ENCODE peak calls at places on chromosome 17, in four cellular contexts. One of them, this sample, is unnamed. For H3K36me3, the result is how much of the 10 kb centered on the place peaks cover.

GRCh38 chr17:19647697-19648474 is 665 bp upstream of the ALDH3A2 start:
- DNase-seq in cardiac muscle cell: peak
- DNase-seq in BE2C: peak
- DNase-seq in endothelial cell of umbilical vein: peak
- DNase-seq in this sample: peak

GRCh38 chr17:43464046-43464445 is 19.7 kb upstream of the DHX8 start:
- DNase-seq in cardiac muscle cell: no peak
- DNase-seq in BE2C: no peak
- DNase-seq in endothelial cell of umbilical vein: no peak
- DNase-seq in this sample: no peak

GRCh38 chr17:43574348-43574747 is 28.2 kb upstream of the ETV4 start:
- DNase-seq in cardiac muscle cell: no peak
- DNase-seq in BE2C: no peak
- DNase-seq in endothelial cell of umbilical vein: no peak
- DNase-seq in this sample: no peak

GRCh38 chr17:78573955-78574354 is 3.2 kb downstream of the DNAH17 start:
- DNase-seq in cardiac muscle cell: no peak
- DNase-seq in BE2C: peak
- DNase-seq in endothelial cell of umbilical vein: no peak
- DNase-seq in this sample: no peak

GRCh38 chr17:73293031-73293430 is 18.8 kb downstream of the CDC42EP4 start:
- DNase-seq in cardiac muscle cell: no peak
- DNase-seq in BE2C: no peak
- DNase-seq in endothelial cell of umbilical vein: no peak
- DNase-seq in this sample: no peak

GRCh38 chr17:36921131-36921851 is 16.0 kb upstream of the LHX1 start:
- DNase-seq in cardiac muscle cell: peak
- DNase-seq in BE2C: no peak
- DNase-seq in endothelial cell of umbilical vein: no peak
- DNase-seq in this sample: peak

GRCh38 chr17:48432820-48433775 is 3.1 kb upstream of the SKAP1 start:
- DNase-seq in cardiac muscle cell: no peak
- DNase-seq in BE2C: no peak
- DNase-seq in endothelial cell of umbilical vein: no peak
- DNase-seq in this sample: no peak

GRCh38 chr17:9200699-9201359 is 179.5 kb downstream of the NTN1 start:
- DNase-seq in cardiac muscle cell: no peak
- DNase-seq in BE2C: no peak
- DNase-seq in endothelial cell of umbilical vein: no peak
- DNase-seq in this sample: no peak

GRCh38 chr17:10518271-10519037 is at the start of gene MYH1:
- DNase-seq in cardiac muscle cell: no peak
- DNase-seq in BE2C: no peak
- DNase-seq in endothelial cell of umbilical vein: no peak
- DNase-seq in this sample: no peak

GRCh38 chr17:32283745-32284207 is 18.1 kb downstream of the RHBDL3 start:
- DNase-seq in cardiac muscle cell: no peak
- DNase-seq in BE2C: no peak
- DNase-seq in endothelial cell of umbilical vein: no peak
- DNase-seq in this sample: no peak

GRCh38 chr17:66678827-66679226 is 156.1 kb upstream of the CACNG5 start:
- DNase-seq in cardiac muscle cell: no peak
- DNase-seq in BE2C: no peak
- DNase-seq in endothelial cell of umbilical vein: no peak
- DNase-seq in this sample: no peak

GRCh38 chr17:27609606-27610303 is 21.2 kb upstream of the LGALS9 start:
- DNase-seq in cardiac muscle cell: no peak
- DNase-seq in BE2C: peak
- DNase-seq in endothelial cell of umbilical vein: peak
- DNase-seq in this sample: peak

GRCh38 chr17:35496470-35497290 is 40.8 kb downstream of the SLFN12L start:
- DNase-seq in cardiac muscle cell: no peak
- DNase-seq in BE2C: no peak
- DNase-seq in endothelial cell of umbilical vein: no peak
- DNase-seq in this sample: no peak

GRCh38 chr17:1515640-1516402 is 591 bp downstream of the INPP5K start:
- DNase-seq in cardiac muscle cell: peak
- DNase-seq in BE2C: peak
- DNase-seq in endothelial cell of umbilical vein: peak
- DNase-seq in this sample: peak

GRCh38 chr17:61366715-61367413 is 32.8 kb upstream of the TBX2 start:
- DNase-seq in cardiac muscle cell: peak
- DNase-seq in BE2C: peak
- DNase-seq in endothelial cell of umbilical vein: no peak
- DNase-seq in this sample: no peak

GRCh38 chr17:74104921-74105320 is 98.6 kb upstream of the RPL38 start:
- DNase-seq in cardiac muscle cell: no peak
- DNase-seq in BE2C: no peak
- DNase-seq in endothelial cell of umbilical vein: no peak
- DNase-seq in this sample: no peak

GRCh38 chr17:72715906-72716572 is 376.4 kb downstream of the SLC39A11 start:
- DNase-seq in cardiac muscle cell: no peak
- DNase-seq in BE2C: no peak
- DNase-seq in endothelial cell of umbilical vein: no peak
- DNase-seq in this sample: no peak

GRCh38 chr17:60524463-60525346 is 1.3 kb downstream of the APPBP2 start:
- DNase-seq in cardiac muscle cell: peak
- DNase-seq in BE2C: no peak
- DNase-seq in endothelial cell of umbilical vein: peak
- DNase-seq in this sample: peak

GRCh38 chr17:67245073-67245693 is at the start of gene HELZ:
- DNase-seq in cardiac muscle cell: peak
- DNase-seq in BE2C: peak
- DNase-seq in endothelial cell of umbilical vein: peak
- DNase-seq in this sample: peak

GRCh38 chr17:17913695-17914332 is 58.4 kb downstream of the TOM1L2 start:
- DNase-seq in cardiac muscle cell: no peak
- DNase-seq in BE2C: peak
- DNase-seq in endothelial cell of umbilical vein: peak
- DNase-seq in this sample: peak

GRCh38 chr17:69058165-69058564 is 2.6 kb downstream of the ABCA9 start:
- DNase-seq in cardiac muscle cell: no peak
- DNase-seq in BE2C: no peak
- DNase-seq in endothelial cell of umbilical vein: no peak
- DNase-seq in this sample: no peak

GRCh38 chr17:72383053-72383847 is 262.4 kb downstream of the SOX9 start:
- DNase-seq in cardiac muscle cell: peak
- DNase-seq in BE2C: no peak
- DNase-seq in endothelial cell of umbilical vein: no peak
- DNase-seq in this sample: no peak

GRCh38 chr17:43645765-43646481 is 15.8 kb downstream of the MEOX1 start:
- DNase-seq in cardiac muscle cell: no peak
- DNase-seq in BE2C: peak
- DNase-seq in endothelial cell of umbilical vein: peak
- DNase-seq in this sample: no peak

GRCh38 chr17:39867891-39868553 is at the start of gene ZPBP2:
- DNase-seq in cardiac muscle cell: no peak
- DNase-seq in BE2C: no peak
- DNase-seq in endothelial cell of umbilical vein: no peak
- DNase-seq in this sample: no peak

GRCh38 chr17:28711723-28712036 is at the start of gene PROCA1:
- DNase-seq in cardiac muscle cell: no peak
- DNase-seq in BE2C: no peak
- DNase-seq in endothelial cell of umbilical vein: no peak
- DNase-seq in this sample: peak

GRCh38 chr17:47695664-47696376 is 1.9 kb downstream of the TBKBP1 start:
- DNase-seq in cardiac muscle cell: peak
- DNase-seq in BE2C: no peak
- DNase-seq in endothelial cell of umbilical vein: no peak
- DNase-seq in this sample: peak

GRCh38 chr17:63171428-63172205 is 205.6 kb downstream of the TANC2 start:
- DNase-seq in cardiac muscle cell: no peak
- DNase-seq in BE2C: no peak
- DNase-seq in endothelial cell of umbilical vein: peak
- DNase-seq in this sample: no peak

GRCh38 chr17:77510133-77510796 is 369.5 kb downstream of the SEC14L1 start:
- DNase-seq in cardiac muscle cell: no peak
- DNase-seq in BE2C: no peak
- DNase-seq in endothelial cell of umbilical vein: no peak
- DNase-seq in this sample: no peak

GRCh38 chr17:63916566-63917185 is 2.0 kb downstream of the GH1 start:
- DNase-seq in cardiac muscle cell: no peak
- DNase-seq in BE2C: no peak
- DNase-seq in endothelial cell of umbilical vein: no peak
- DNase-seq in this sample: no peak

GRCh38 chr17:58577696-58578095 is 63.3 kb upstream of the MTMR4 start:
- DNase-seq in cardiac muscle cell: peak
- DNase-seq in BE2C: peak
- DNase-seq in endothelial cell of umbilical vein: peak
- DNase-seq in this sample: peak

DNA sequence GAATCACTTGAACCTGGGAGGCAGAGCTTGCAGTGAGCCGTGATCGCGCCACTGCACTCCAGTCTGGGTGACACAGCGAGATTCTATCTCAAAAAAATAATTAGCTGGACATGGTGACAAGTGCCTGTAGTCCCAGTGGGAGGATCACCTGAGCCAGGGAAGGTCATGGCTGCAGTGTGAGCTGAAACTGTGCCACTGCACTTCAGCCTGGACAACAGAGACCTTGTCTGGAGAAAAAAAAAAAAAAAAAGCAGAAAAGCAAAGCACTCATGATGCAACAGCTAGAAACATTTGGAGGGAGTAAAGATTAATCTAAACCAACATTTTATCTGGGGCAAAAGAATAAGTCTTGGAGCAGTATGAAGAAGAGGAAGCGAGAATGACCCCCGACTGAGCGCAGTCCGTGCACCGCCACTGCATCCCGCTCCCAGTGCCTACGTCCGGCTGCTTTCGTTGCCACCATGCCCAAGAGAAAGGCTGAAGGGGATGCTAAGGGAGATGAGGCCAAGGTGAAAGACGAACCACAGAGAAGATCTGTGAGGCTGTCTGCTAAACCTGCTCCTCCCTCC is 8.3 kb downstream of the PRPSAP1 start:
- DNase-seq in cardiac muscle cell: no peak
- DNase-seq in BE2C: no peak
- DNase-seq in endothelial cell of umbilical vein: no peak
- DNase-seq in this sample: no peak
- H3K36me3 ChIP-seq in cardiac muscle cell: under half
- H3K36me3 ChIP-seq in BE2C: under half
- H3K36me3 ChIP-seq in endothelial cell of umbilical vein: under half
- H3K36me3 ChIP-seq in this sample: half or more

GRCh38 chr17:14712471-14713075 is 411.7 kb downstream of the HS3ST3B1 start:
- DNase-seq in cardiac muscle cell: no peak
- DNase-seq in BE2C: no peak
- DNase-seq in endothelial cell of umbilical vein: no peak
- DNase-seq in this sample: no peak

GRCh38 chr17:14715531-14715930 is 414.6 kb downstream of the HS3ST3B1 start:
- DNase-seq in cardiac muscle cell: no peak
- DNase-seq in BE2C: no peak
- DNase-seq in endothelial cell of umbilical vein: no peak
- DNase-seq in this sample: no peak

GRCh38 chr17:14719942-14720341 is 419.1 kb downstream of the HS3ST3B1 start:
- DNase-seq in cardiac muscle cell: no peak
- DNase-seq in BE2C: no peak
- DNase-seq in endothelial cell of umbilical vein: no peak
- DNase-seq in this sample: no peak

GRCh38 chr17:14717849-14718248 is 417.0 kb downstream of the HS3ST3B1 start:
- DNase-seq in cardiac muscle cell: no peak
- DNase-seq in BE2C: no peak
- DNase-seq in endothelial cell of umbilical vein: no peak
- DNase-seq in this sample: no peak
- H3K36me3 ChIP-seq in cardiac muscle cell: under half
- H3K36me3 ChIP-seq in BE2C: under half
- H3K36me3 ChIP-seq in endothelial cell of umbilical vein: under half
- H3K36me3 ChIP-seq in this sample: under half

DNA sequence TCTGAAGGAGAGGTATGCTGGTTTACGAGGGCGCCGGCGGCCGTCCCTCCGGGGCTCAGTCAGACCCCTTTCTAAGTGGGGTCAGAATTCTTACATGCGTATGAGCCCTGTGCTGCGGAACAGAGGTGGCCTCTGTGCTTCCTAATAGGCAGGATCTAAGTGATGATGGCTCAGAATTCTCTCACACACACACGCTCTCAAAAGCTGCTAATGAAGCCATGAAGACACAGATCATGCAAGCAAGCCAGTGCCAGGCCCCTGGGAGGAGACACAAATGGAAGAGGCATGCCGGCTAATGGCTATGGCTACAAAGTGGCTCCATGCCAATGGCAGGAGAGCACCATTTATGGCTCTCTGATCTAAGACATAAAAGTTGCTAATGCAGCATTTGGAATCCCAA is 24.7 kb downstream of the NPLOC4 start:
- DNase-seq in cardiac muscle cell: peak
- DNase-seq in BE2C: no peak
- DNase-seq in endothelial cell of umbilical vein: no peak
- DNase-seq in this sample: no peak
- H3K36me3 ChIP-seq in cardiac muscle cell: under half
- H3K36me3 ChIP-seq in BE2C: half or more
- H3K36me3 ChIP-seq in endothelial cell of umbilical vein: under half
- H3K36me3 ChIP-seq in this sample: half or more

DNA sequence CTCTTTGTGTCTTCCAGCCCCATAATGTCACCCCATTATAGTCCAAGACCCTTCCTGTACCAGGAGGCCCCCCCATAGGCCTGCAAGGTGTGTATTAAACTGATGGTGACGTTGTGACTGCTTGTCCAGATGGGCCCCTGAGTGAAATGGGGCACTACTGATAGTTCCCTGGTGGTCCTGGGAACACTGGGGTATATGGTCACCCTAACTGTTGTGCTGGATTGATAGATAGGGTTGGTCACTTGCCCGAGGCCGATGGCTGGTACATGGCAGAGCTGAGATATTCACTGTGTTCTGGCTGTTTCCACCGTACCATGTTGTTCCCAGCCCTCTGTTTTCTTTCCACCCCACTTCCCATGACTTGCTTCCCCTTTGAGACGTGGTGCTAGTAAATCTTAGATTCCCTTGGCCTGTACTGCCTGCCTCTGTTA is 4.3 kb downstream of the CNP start:
- DNase-seq in cardiac muscle cell: no peak
- DNase-seq in BE2C: no peak
- DNase-seq in endothelial cell of umbilical vein: peak
- DNase-seq in this sample: no peak
- H3K36me3 ChIP-seq in cardiac muscle cell: under half
- H3K36me3 ChIP-seq in BE2C: half or more
- H3K36me3 ChIP-seq in endothelial cell of umbilical vein: under half
- H3K36me3 ChIP-seq in this sample: half or more

GRCh38 chr17:13005530-13005929 is 12.3 kb downstream of the ELAC2 start:
- DNase-seq in cardiac muscle cell: no peak
- DNase-seq in BE2C: no peak
- DNase-seq in endothelial cell of umbilical vein: no peak
- DNase-seq in this sample: no peak
- H3K36me3 ChIP-seq in cardiac muscle cell: half or more
- H3K36me3 ChIP-seq in BE2C: under half
- H3K36me3 ChIP-seq in endothelial cell of umbilical vein: under half
- H3K36me3 ChIP-seq in this sample: half or more